ENCODE peak calls at places on chromosomes 12 and 14, in five cellular contexts. One of them, this sample, is unnamed.

GRCh38 chr14:36455241-36455627 is 64.8 kb downstream of the NKX2-1 start:
- DNase-seq in posterior cingulate gyrus: no peak
- DNase-seq in fibroblast of mammary gland: no peak
- DNase-seq in HT1080: no peak
- DNase-seq in AG20443: no peak
- DNase-seq in this sample: no peak

GRCh38 chr12:123271182-123271491 is 519 bp downstream of the CDK2AP1 start:
- DNase-seq in posterior cingulate gyrus: peak; percentile 93
- DNase-seq in fibroblast of mammary gland: peak; percentile 41
- DNase-seq in HT1080: no peak
- DNase-seq in AG20443: peak; percentile 94
- DNase-seq in this sample: peak; percentile 56

GRCh38 chr12:105357162-105357691 is 26.7 kb downstream of the C12orf75 start:
- DNase-seq in posterior cingulate gyrus: no peak
- DNase-seq in fibroblast of mammary gland: peak; percentile 30
- DNase-seq in HT1080: no peak
- DNase-seq in AG20443: no peak
- DNase-seq in this sample: no peak

GRCh38 chr14:51518280-51518679 is 133.4 kb upstream of the FRMD6 start:
- DNase-seq in posterior cingulate gyrus: no peak
- DNase-seq in fibroblast of mammary gland: no peak
- DNase-seq in HT1080: no peak
- DNase-seq in AG20443: no peak
- DNase-seq in this sample: no peak

GRCh38 chr14:103649001-103649400 is 20.0 kb downstream of the KLC1 start:
- DNase-seq in posterior cingulate gyrus: no peak
- DNase-seq in fibroblast of mammary gland: no peak
- DNase-seq in HT1080: no peak
- DNase-seq in AG20443: no peak
- DNase-seq in this sample: no peak

GRCh38 chr12:50590869-50591268 is 86.1 kb downstream of the DIP2B start:
- DNase-seq in posterior cingulate gyrus: no peak
- DNase-seq in fibroblast of mammary gland: no peak
- DNase-seq in HT1080: no peak
- DNase-seq in AG20443: no peak
- DNase-seq in this sample: no peak

GRCh38 chr12:27453462-27453861 is 6.9 kb downstream of the SMCO2 start:
- DNase-seq in posterior cingulate gyrus: no peak
- DNase-seq in fibroblast of mammary gland: no peak
- DNase-seq in HT1080: no peak
- DNase-seq in AG20443: no peak
- DNase-seq in this sample: no peak

GRCh38 chr14:69399750-69400149 is 1.3 kb downstream of the SLC39A9 start:
- DNase-seq in posterior cingulate gyrus: no peak
- DNase-seq in fibroblast of mammary gland: no peak
- DNase-seq in HT1080: no peak
- DNase-seq in AG20443: no peak
- DNase-seq in this sample: no peak

GRCh38 chr12:113227169-113227568 is 5.9 kb downstream of the TPCN1 start:
- DNase-seq in posterior cingulate gyrus: peak; percentile 87
- DNase-seq in fibroblast of mammary gland: no peak
- DNase-seq in HT1080: no peak
- DNase-seq in AG20443: no peak
- DNase-seq in this sample: no peak